ENCODE peak calls at places on chromosomes 13 and 19, in five cellular contexts. T is foreskin fibroblast; D is CD4-positive, alpha-beta T cell; Z is AG10803; U is epithelial cell of esophagus. X is an unnamed sample.

GRCh38 chr13:105202384-105202783 is 1333.1 kb downstream of the EFNB2 start:
- DNase-seq in T (peak; percentile 66), D (no peak), Z (no peak), U (peak; percentile 47), X (no peak)

GRCh38 chr13:86591862-86592261 is 792.6 kb upstream of the SLITRK6 start:
- DNase-seq in T (no peak), D (no peak), Z (no peak), U (peak; percentile 82), X (no peak)

GRCh38 chr13:48580185-48580803 is 47.4 kb upstream of the RCBTB2 start:
- DNase-seq in T (peak; percentile 77), D (peak; percentile 54), Z (peak; percentile 60), U (peak; percentile 70), X (peak; percentile 57)

GRCh38 chr19:3508771-3509535 is 2.8 kb downstream of the FZR1 start:
- DNase-seq in T (no peak), D (no peak), Z (no peak), U (no peak), X (no peak)

GRCh38 chr13:76808927-76809326 is 77.3 kb downstream of the KCTD12 start:
- DNase-seq in T (peak; percentile 78), D (no peak), Z (no peak), U (no peak), X (no peak)

GRCh38 chr19:5131866-5132561 is 163.1 kb downstream of the KDM4B start:
- DNase-seq in T (no peak), D (peak; percentile 46), Z (no peak), U (peak; percentile 70), X (peak; percentile 40)

GRCh38 chr13:37029617-37030016 is 29.0 kb downstream of the EXOSC8 start:
- DNase-seq in T (peak; percentile 68), D (no peak), Z (peak; percentile 27), U (no peak), X (no peak)

GRCh38 chr19:38784224-38784623 is 4.8 kb upstream of the LGALS7B start:
- DNase-seq in T (no peak), D (no peak), Z (no peak), U (no peak), X (no peak)

GRCh38 chr13:48233097-48233885 is at the start of gene ITM2B:
- DNase-seq in T (peak; percentile 86), D (peak; percentile 67), Z (peak; percentile 61), U (peak; percentile 74), X (peak; percentile 55)

GRCh38 chr19:42351079-42351735 is 25.8 kb downstream of the MEGF8 start:
- DNase-seq in T (no peak), D (no peak), Z (no peak), U (no peak), X (no peak)

GRCh38 chr13:40624338-40624737 is 42.1 kb downstream of the FOXO1 start:
- DNase-seq in T (peak; percentile 55), D (peak; percentile 31), Z (peak; percentile 30), U (peak; percentile 46), X (no peak)

GRCh38 chr19:15452111-15453047 is 2.6 kb upstream of the WIZ start:
- DNase-seq in T (peak; percentile 87), D (no peak), Z (peak; percentile 79), U (peak; percentile 77), X (peak; percentile 44)

GRCh38 chr13:73365240-73365639 is 306.4 kb downstream of the KLF5 start:
- DNase-seq in T (no peak), D (no peak), Z (no peak), U (no peak), X (no peak)

GRCh38 chr13:56586966-56587365 is 553.8 kb upstream of the PRR20A start:
- DNase-seq in T (no peak), D (no peak), Z (no peak), U (no peak), X (no peak)

GRCh38 chr13:26247608-26248007 is 6.3 kb upstream of the CDK8 start:
- DNase-seq in T (no peak), D (no peak), Z (no peak), U (no peak), X (no peak)

GRCh38 chr19:38898788-38899446 is 501 bp downstream of the SIRT2 start:
- DNase-seq in T (peak; percentile 42), D (no peak), Z (peak; percentile 21), U (peak; percentile 19), X (no peak)

GRCh38 chr13:107942030-107942617 is 273.2 kb downstream of the LIG4 start:
- DNase-seq in T (no peak), D (no peak), Z (no peak), U (peak; percentile 11), X (no peak)

GRCh38 chr19:4877753-4878490 is 10.5 kb upstream of the PLIN3 start:
- DNase-seq in T (peak; percentile 47), D (no peak), Z (no peak), U (no peak), X (no peak)

GRCh38 chr13:36377822-36378480 is 31.8 kb upstream of the SPART start:
- DNase-seq in T (peak; percentile 68), D (no peak), Z (no peak), U (no peak), X (no peak)

GRCh38 chr13:94641432-94641941 is 39.8 kb downstream of the GPR180 start:
- DNase-seq in T (peak; percentile 80), D (no peak), Z (peak; percentile 85), U (peak; percentile 85), X (no peak)

GRCh38 chr19:45717983-45718650 is 12.6 kb downstream of the FBXO46 start:
- DNase-seq in T (peak; percentile 32), D (no peak), Z (no peak), U (no peak), X (no peak)

GRCh38 chr19:45716314-45717130 is 14.2 kb downstream of the FBXO46 start:
- DNase-seq in T (peak; percentile 40), D (no peak), Z (peak; percentile 31), U (peak; percentile 51), X (no peak)

GRCh38 chr19:45715139-45715538 is 15.6 kb downstream of the FBXO46 start:
- DNase-seq in T (peak; percentile 22), D (no peak), Z (no peak), U (no peak), X (no peak)

GRCh38 chr19:45713141-45713540 is 17.6 kb downstream of the FBXO46 start:
- DNase-seq in T (no peak), D (no peak), Z (no peak), U (no peak), X (no peak)

GRCh38 chr19:45717131-45717982 is 13.3 kb downstream of the FBXO46 start:
- DNase-seq in T (peak; percentile 100), D (peak; percentile 96), Z (peak; percentile 99), U (peak; percentile 97), X (peak; percentile 98)
- TF ChIP-seq CTCF in T (peak; percentile 11), D (no peak), Z (peak; percentile 13), U (peak; percentile 21), X (no peak)

GRCh38 chr13:87666826-87667225 is 4.3 kb upstream of the SLITRK5 start:
- DNase-seq in T (no peak), D (no peak), Z (no peak), U (no peak), X (no peak)

GRCh38 chr13:87671824-87672603 is 843 bp downstream of the SLITRK5 start:
- DNase-seq in T (no peak), D (no peak), Z (no peak), U (no peak), X (no peak)

GRCh38 chr13:87671031-87671823 is at the start of gene SLITRK5:
- DNase-seq in T (peak; percentile 54), D (peak; percentile 57), Z (peak; percentile 37), U (peak; percentile 72), X (peak; percentile 81)

GRCh38 chr13:87667686-87668085 is 3.5 kb upstream of the SLITRK5 start:
- DNase-seq in T (no peak), D (no peak), Z (no peak), U (peak; percentile 39), X (no peak)

DNA sequence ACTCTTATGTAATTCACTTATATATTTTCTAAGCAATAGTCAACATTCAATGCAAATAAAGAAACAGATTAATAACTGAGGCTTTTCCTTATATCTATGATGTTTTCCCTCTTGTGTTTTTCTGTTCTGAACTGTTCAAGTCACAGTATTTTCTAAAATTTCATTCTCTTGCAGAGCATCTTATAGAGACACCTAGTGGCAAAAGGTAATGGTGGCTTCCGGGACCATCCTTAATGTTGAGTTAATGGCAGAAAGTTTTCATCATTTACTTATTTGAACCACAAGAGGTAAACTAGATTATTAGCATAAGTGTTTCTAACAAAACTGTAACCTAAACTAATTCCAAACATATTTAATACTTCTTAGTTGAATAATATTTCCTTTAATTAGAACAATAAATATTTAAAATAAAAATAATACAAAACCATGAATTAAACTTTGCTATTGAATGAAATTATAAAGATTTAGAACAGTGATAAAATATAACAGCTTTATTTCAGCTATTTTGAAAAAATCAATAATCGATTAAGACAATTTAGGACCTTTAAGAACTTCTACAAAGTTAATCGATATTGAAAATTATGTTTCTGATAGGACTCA is 1.7 kb upstream of the SLITRK5 start:
- DNase-seq in T (no peak), D (no peak), Z (no peak), U (peak; percentile 65), X (no peak)
- TF ChIP-seq CTCF in T (peak; percentile 50), D (no peak), Z (peak; percentile 56), U (peak; percentile 78), X (peak; percentile 72)

DNA sequence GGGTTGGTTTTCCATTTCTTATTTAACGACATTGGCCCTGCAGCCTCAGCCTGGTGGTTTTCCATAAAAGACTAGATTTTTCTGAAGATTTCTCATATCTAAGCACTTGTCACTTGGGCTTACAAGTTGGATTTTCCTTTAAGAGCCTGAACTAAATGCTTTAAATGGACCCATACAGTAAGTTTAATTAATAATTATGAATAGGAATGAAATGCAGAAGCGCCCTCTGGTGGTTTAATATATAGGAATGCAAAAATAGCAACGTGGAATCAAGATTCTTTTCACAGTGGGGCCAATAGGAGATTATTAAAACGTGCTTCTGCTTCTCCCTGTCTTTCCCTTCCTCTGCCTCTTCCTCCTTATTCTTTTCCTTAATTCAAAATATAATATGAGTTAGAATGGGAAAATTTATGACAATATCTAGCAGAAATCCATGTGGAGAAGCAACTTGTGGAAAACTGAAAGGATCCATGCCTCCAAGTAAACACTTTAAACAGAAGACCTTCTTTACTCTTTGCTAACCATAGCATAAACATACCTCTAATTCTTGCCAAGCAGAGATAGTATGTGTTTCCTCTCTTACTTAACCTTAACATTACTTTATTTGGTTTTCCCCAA is 324.0 kb downstream of the GPC5 start:
- DNase-seq in T (peak; percentile 4), D (no peak), Z (no peak), U (peak; percentile 40), X (no peak)
- TF ChIP-seq CTCF in T (no peak), D (peak; percentile 81), Z (peak; percentile 24), U (peak; percentile 42), X (peak; percentile 79)

DNA sequence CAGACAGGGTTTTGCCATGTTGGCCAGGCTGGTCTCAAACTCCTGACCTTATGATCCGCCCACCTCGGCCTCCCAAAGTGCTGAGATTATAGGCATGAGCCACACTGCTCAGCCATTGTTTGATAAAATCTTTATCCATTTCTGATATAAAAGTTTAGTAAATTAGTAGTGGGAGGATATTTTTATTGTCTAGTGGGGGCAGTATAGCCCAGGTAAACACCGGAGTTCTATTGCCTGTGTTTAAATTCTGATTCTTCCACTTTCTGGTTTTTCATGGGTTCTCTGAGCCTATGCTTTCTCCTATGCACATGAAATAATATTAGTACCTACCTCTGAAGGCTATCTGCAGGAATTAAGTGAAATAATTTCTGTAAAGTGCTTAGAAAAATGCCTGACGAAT is 20.1 kb upstream of the ARHGEF18 start:
- DNase-seq in T (no peak), D (no peak), Z (no peak), U (no peak), X (no peak)
- TF ChIP-seq CTCF in T (no peak), D (peak; percentile 54), Z (no peak), U (no peak), X (no peak)

GRCh38 chr19:13842294-13843103 is 34.4 kb upstream of the NANOS3 start:
- DNase-seq in T (peak; percentile 92), D (peak; percentile 78), Z (peak; percentile 79), U (peak; percentile 85), X (no peak)
- TF ChIP-seq CTCF in T (no peak), D (no peak), Z (no peak), U (no peak), X (peak; percentile 39)